ENCODE peak calls at places on chromosome 9, in six cellular contexts. C is cardiac septum; H is adipocyte; Q is COLO829; T is activated CD4-positive, CD25-positive, alpha-beta regulatory T cell treated with anti-CD3 and anti-CD28 coated beads, Interleukin-2, amount 50 U/mL, for 72 hours; F is NCI-H1436. M is an unnamed sample.

GRCh38 chr9:114779352-114779845 is 26.4 kb downstream of the TNFSF15 start:
- DNase-seq in C (no peak), F (no peak), H (peak), Q (peak), T (no peak), M (peak)

GRCh38 chr9:134359493-134360179 is 33.4 kb downstream of the RXRA start:
- DNase-seq in C (no peak), Q (no peak), T (no peak), H (no peak), F (no peak), M (no peak)

GRCh38 chr9:131419716-131420115 is 25.8 kb downstream of the PRRC2B start:
- DNase-seq in C (no peak), T (no peak), F (no peak), H (no peak), Q (no peak), M (no peak)

GRCh38 chr9:88775037-88775471 is 216.2 kb upstream of the S1PR3 start:
- DNase-seq in Q (no peak), T (no peak), H (peak), F (no peak), C (no peak), M (peak)

GRCh38 chr9:7578951-7579743 is 220.4 kb downstream of the DMAC1 start:
- DNase-seq in Q (no peak), C (no peak), T (no peak), H (no peak), F (no peak), M (no peak)

GRCh38 chr9:35828716-35829083 is at the start of gene FAM221B:
- DNase-seq in Q (no peak), H (no peak), T (peak), C (no peak), F (peak), M (no peak)

GRCh38 chr9:25261445-25261844 is 416.8 kb downstream of the TUSC1 start:
- DNase-seq in T (no peak), F (no peak), Q (no peak), H (no peak), C (no peak), M (no peak)

GRCh38 chr9:134919316-134919715 is 1.6 kb upstream of the FCN1 start:
- DNase-seq in T (no peak), Q (no peak), C (peak), F (no peak), H (no peak), M (no peak)

GRCh38 chr9:117291223-117291622 is 123.6 kb downstream of the ASTN2 start:
- DNase-seq in C (no peak), F (no peak), Q (no peak), H (no peak), T (no peak), M (no peak)

GRCh38 chr9:15837079-15837679 is 284.3 kb downstream of the CCDC171 start:
- DNase-seq in Q (peak), H (peak), C (no peak), F (peak), T (no peak), M (peak)

GRCh38 chr9:109418827-109419226 is 79.3 kb downstream of the PTPN3 start:
- DNase-seq in C (no peak), F (no peak), Q (no peak), T (no peak), H (no peak), M (no peak)

GRCh38 chr9:21833090-21833801 is 30.8 kb downstream of the MTAP start:
- DNase-seq in Q (no peak), H (no peak), T (no peak), C (no peak), F (no peak), M (no peak)

GRCh38 chr9:37097294-37097693 is 23.1 kb upstream of the ZCCHC7 start:
- DNase-seq in T (no peak), Q (no peak), F (no peak), H (no peak), C (no peak), M (no peak)

GRCh38 chr9:82606071-82606470 is 456.9 kb downstream of the RASEF start:
- DNase-seq in C (no peak), H (no peak), Q (no peak), F (no peak), T (no peak), M (no peak)

GRCh38 chr9:133948571-133949485 is 43.3 kb downstream of the VAV2 start:
- DNase-seq in F (no peak), Q (no peak), C (no peak), H (no peak), T (no peak), M (peak)